ENCODE peak calls at places on chromosomes 16 and 17, in eight cellular contexts. U is NCI-H460, B is cerebellum, K is non-pigmented ciliary epithelial cell, V is endothelial cell, N is Panc1, M is GM20000, R is NCI-H1105. G is an unnamed sample.

GRCh38 chr17:35981908-35982330 is 622 bp upstream of the CCL16 start:
- DNase-seq in U (no peak), B (no peak), K (no peak), V (peak), N (no peak), M (no peak), R (no peak), G (peak)

GRCh38 chr16:58832496-58832895 is 98.4 kb upstream of the GOT2 start:
- DNase-seq in U (no peak), B (no peak), K (no peak), V (no peak), N (no peak), M (no peak), R (no peak), G (no peak)

GRCh38 chr17:80738987-80739730 is 194.5 kb downstream of the RPTOR start:
- DNase-seq in U (no peak), B (no peak), K (no peak), V (no peak), N (no peak), M (peak), R (no peak), G (no peak)

GRCh38 chr16:88069397-88070168 is 118.3 kb downstream of the BANP start:
- DNase-seq in U (no peak), B (no peak), K (no peak), V (no peak), N (no peak), M (peak), R (no peak), G (peak)

GRCh38 chr16:78705694-78706093 is 606.2 kb downstream of the WWOX start:
- DNase-seq in U (peak), B (no peak), K (peak), V (no peak), N (peak), M (peak), R (no peak), G (no peak)

GRCh38 chr16:82010649-82011048 is 621 bp downstream of the SDR42E1 start:
- DNase-seq in U (no peak), B (no peak), K (no peak), V (no peak), N (no peak), M (no peak), R (no peak), G (no peak)

GRCh38 chr16:88923926-88924833 is 52.8 kb downstream of the CBFA2T3 start:
- DNase-seq in U (no peak), B (no peak), K (no peak), V (no peak), N (no peak), M (no peak), R (no peak), G (peak)

GRCh38 chr16:20191566-20191965 is 117.9 kb upstream of the GPR139 start:
- DNase-seq in U (no peak), B (no peak), K (no peak), V (no peak), N (no peak), M (no peak), R (no peak), G (no peak)

GRCh38 chr16:73095885-73096341 is 48.0 kb upstream of the ZFHX3 start:
- DNase-seq in U (no peak), B (no peak), K (no peak), V (no peak), N (no peak), M (no peak), R (peak), G (peak)

GRCh38 chr16:70691223-70692129 is 5.6 kb upstream of the MTSS2 start:
- DNase-seq in U (no peak), B (peak), K (peak), V (no peak), N (no peak), M (no peak), R (no peak), G (no peak)

GRCh38 chr17:30095507-30096244 is 20.9 kb upstream of the NSRP1 start:
- DNase-seq in U (peak), B (peak), K (no peak), V (peak), N (peak), M (peak), R (no peak), G (peak)

GRCh38 chr17:31148205-31148604 is 53.4 kb downstream of the NF1 start:
- DNase-seq in U (no peak), B (no peak), K (no peak), V (no peak), N (no peak), M (no peak), R (no peak), G (no peak)

GRCh38 chr16:1291576-1291974 is 17.9 kb upstream of the UBE2I start:
- DNase-seq in U (no peak), B (no peak), K (no peak), V (no peak), N (no peak), M (no peak), R (peak), G (no peak)

GRCh38 chr17:50346313-50347086 is 574 bp downstream of the XYLT2 start:
- DNase-seq in U (peak), B (no peak), K (no peak), V (peak), N (no peak), M (peak), R (no peak), G (peak)

GRCh38 chr16:3841729-3842508 is 38.6 kb downstream of the CREBBP start:
- DNase-seq in U (no peak), B (no peak), K (no peak), V (no peak), N (no peak), M (no peak), R (no peak), G (no peak)

GRCh38 chr17:37744961-37745800 is at the start of gene HNF1B:
- DNase-seq in U (no peak), B (no peak), K (no peak), V (no peak), N (no peak), M (peak), R (no peak), G (peak)

GRCh38 chr16:1887711-1888354 is 15.9 kb upstream of the MEIOB start:
- DNase-seq in U (no peak), B (no peak), K (no peak), V (no peak), N (no peak), M (no peak), R (no peak), G (peak)

GRCh38 chr16:88059701-88060386 is 108.6 kb downstream of the BANP start:
- DNase-seq in U (no peak), B (no peak), K (no peak), V (no peak), N (no peak), M (no peak), R (no peak), G (no peak)

GRCh38 chr17:740240-741055 is 8.1 kb downstream of the TLCD3A start:
- DNase-seq in U (no peak), B (no peak), K (no peak), V (no peak), N (no peak), M (peak), R (no peak), G (no peak)

GRCh38 chr16:679808-680624 is at the start of gene STUB1:
- DNase-seq in U (peak), B (peak), K (peak), V (peak), N (no peak), M (peak), R (peak), G (peak)

GRCh38 chr16:88372522-88372921 is 10.2 kb upstream of the ZNF469 start:
- DNase-seq in U (no peak), B (no peak), K (no peak), V (no peak), N (no peak), M (no peak), R (no peak), G (no peak)

GRCh38 chr17:50133028-50133768 is 3.2 kb upstream of the SAMD14 start:
- DNase-seq in U (no peak), B (no peak), K (no peak), V (no peak), N (no peak), M (no peak), R (no peak), G (peak)

GRCh38 chr17:2380225-2380922 is 20.5 kb downstream of the MNT start:
- DNase-seq in U (no peak), B (peak), K (no peak), V (no peak), N (no peak), M (no peak), R (no peak), G (no peak)

GRCh38 chr17:17774009-17774881 is 62.5 kb downstream of the SREBF1 start:
- DNase-seq in U (no peak), B (no peak), K (no peak), V (no peak), N (no peak), M (no peak), R (no peak), G (no peak)

G was measured in ELF-1.